ENCODE peak calls at places on chromosomes 3 and 15, in ten cellular contexts. G is testis, D is Peyer's patch, L is uterus, C is endothelial cell of umbilical vein, M is IMR-90, A is A549, I is ovary, U is sigmoid colon, Y is heart left ventricle. H is an unnamed sample.

GRCh38 chr3:194306771-194307640 is 44.1 kb downstream of the CPN2 start:
- DNase-seq in G (no peak), D (peak; percentile 57), L (no peak), C (no peak), M (no peak), A (no peak), I (no peak), U (peak; percentile 40), Y (no peak), H (no peak)

GRCh38 chr15:90780916-90781315 is 63.8 kb downstream of the BLM start:
- DNase-seq in G (no peak), D (no peak), L (no peak), C (no peak), M (no peak), A (no peak), I (no peak), U (no peak), Y (no peak), H (no peak)

GRCh38 chr3:100269410-100270217 is 8.8 kb downstream of the TBC1D23 start:
- DNase-seq in G (no peak), D (no peak), L (no peak), C (peak; percentile 34), M (peak; percentile 94), A (no peak), I (no peak), U (no peak), Y (no peak), H (no peak)

GRCh38 chr3:24303057-24303754 is 191.4 kb downstream of the THRB start:
- DNase-seq in G (no peak), D (no peak), L (no peak), C (no peak), M (no peak), A (no peak), I (no peak), U (no peak), Y (no peak), H (no peak)

GRCh38 chr3:53880396-53881345 is 1.3 kb downstream of the ACTR8 start:
- DNase-seq in G (no peak), D (no peak), L (no peak), C (no peak), M (peak; percentile 42), A (no peak), I (no peak), U (no peak), Y (no peak), H (no peak)

GRCh38 chr3:12884104-12884742 is 42.9 kb upstream of the RPL32 start:
- DNase-seq in G (peak; percentile 64), D (no peak), L (peak; percentile 58), C (no peak), M (peak; percentile 15), A (no peak), I (peak; percentile 54), U (peak; percentile 90), Y (no peak), H (no peak)

GRCh38 chr3:174767853-174768382 is 91.2 kb upstream of the NAALADL2 start:
- DNase-seq in G (no peak), D (no peak), L (no peak), C (peak; percentile 65), M (peak; percentile 56), A (no peak), I (no peak), U (no peak), Y (no peak), H (no peak)

GRCh38 chr15:88542342-88542733 is 4.1 kb downstream of the DET1 start:
- DNase-seq in G (no peak), D (no peak), L (peak; percentile 82), C (no peak), M (no peak), A (no peak), I (peak; percentile 36), U (peak; percentile 79), Y (no peak), H (no peak)

GRCh38 chr3:99332276-99332675 is 306.1 kb upstream of the COL8A1 start:
- DNase-seq in G (no peak), D (no peak), L (no peak), C (peak; percentile 37), M (no peak), A (no peak), I (no peak), U (no peak), Y (no peak), H (no peak)

GRCh38 chr3:142366434-142366833 is 81.4 kb downstream of the XRN1 start:
- DNase-seq in G (no peak), D (no peak), L (no peak), C (peak; percentile 12), M (no peak), A (peak; percentile 10), I (no peak), U (no peak), Y (no peak), H (no peak)

GRCh38 chr3:188979236-188979635 is 192.5 kb upstream of the TPRG1 start:
- DNase-seq in G (no peak), D (no peak), L (no peak), C (no peak), M (no peak), A (no peak), I (no peak), U (no peak), Y (no peak), H (no peak)

GRCh38 chr3:77468408-77469045 is 428.6 kb downstream of the ROBO2 start:
- DNase-seq in G (no peak), D (no peak), L (no peak), C (no peak), M (no peak), A (no peak), I (no peak), U (no peak), Y (no peak), H (no peak)

GRCh38 chr3:45078910-45079522 is 52.9 kb downstream of the CLEC3B start:
- DNase-seq in G (peak; percentile 42), D (peak; percentile 68), L (no peak), C (no peak), M (peak; percentile 52), A (no peak), I (no peak), U (no peak), Y (no peak), H (no peak)

GRCh38 chr3:112338021-112338726 is 5.2 kb downstream of the CD200 start:
- DNase-seq in G (no peak), D (no peak), L (no peak), C (no peak), M (no peak), A (no peak), I (no peak), U (no peak), Y (no peak), H (no peak)
- TF ChIP-seq POLR2A in G (no peak), D (no peak), L (no peak), C (no peak), M (no peak), A (no peak), I (no peak), U (no peak), Y (no peak), H (no peak)

GRCh38 chr3:148089171-148089570 is 608.5 kb upstream of the AGTR1 start:
- DNase-seq in G (no peak), D (no peak), L (no peak), C (no peak), M (no peak), A (no peak), I (no peak), U (no peak), Y (no peak), H (no peak)

GRCh38 chr3:148093758-148094157 is 603.9 kb upstream of the AGTR1 start:
- DNase-seq in G (no peak), D (no peak), L (no peak), C (no peak), M (no peak), A (no peak), I (no peak), U (no peak), Y (no peak), H (no peak)

GRCh38 chr3:148087601-148088371 is 609.9 kb upstream of the AGTR1 start:
- DNase-seq in G (no peak), D (no peak), L (no peak), C (no peak), M (no peak), A (no peak), I (no peak), U (no peak), Y (no peak), H (no peak)

GRCh38 chr3:148092624-148093194 is 605.0 kb upstream of the AGTR1 start:
- DNase-seq in G (no peak), D (no peak), L (no peak), C (no peak), M (no peak), A (no peak), I (no peak), U (no peak), Y (no peak), H (no peak)

DNA sequence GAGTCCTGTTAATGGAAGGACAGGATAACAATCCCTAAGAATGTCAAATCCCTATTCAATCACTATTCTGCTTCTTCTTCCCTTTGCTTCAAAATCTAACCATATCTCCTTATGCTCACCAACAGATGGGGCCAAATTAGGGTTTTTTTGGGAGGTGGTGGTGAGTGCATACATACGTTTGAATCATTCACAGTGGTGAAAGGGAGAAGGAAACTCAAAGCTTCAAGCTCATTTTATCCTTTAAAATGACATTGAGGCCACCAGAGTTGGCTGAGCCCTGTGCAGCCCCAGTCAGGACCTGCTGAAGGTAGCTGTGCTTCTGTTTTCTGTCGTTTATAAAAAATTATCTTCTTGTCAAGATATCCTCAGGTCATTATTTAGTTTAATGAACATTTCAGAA is 607.5 kb upstream of the AGTR1 start:
- DNase-seq in G (no peak), D (no peak), L (no peak), C (no peak), M (no peak), A (no peak), I (no peak), U (no peak), Y (no peak), H (no peak)
- TF ChIP-seq CTCF in G (no peak), D (no peak), L (no peak), C (no peak), M (no peak), A (no peak), I (no peak), U (no peak), Y (no peak), H (no peak)

DNA sequence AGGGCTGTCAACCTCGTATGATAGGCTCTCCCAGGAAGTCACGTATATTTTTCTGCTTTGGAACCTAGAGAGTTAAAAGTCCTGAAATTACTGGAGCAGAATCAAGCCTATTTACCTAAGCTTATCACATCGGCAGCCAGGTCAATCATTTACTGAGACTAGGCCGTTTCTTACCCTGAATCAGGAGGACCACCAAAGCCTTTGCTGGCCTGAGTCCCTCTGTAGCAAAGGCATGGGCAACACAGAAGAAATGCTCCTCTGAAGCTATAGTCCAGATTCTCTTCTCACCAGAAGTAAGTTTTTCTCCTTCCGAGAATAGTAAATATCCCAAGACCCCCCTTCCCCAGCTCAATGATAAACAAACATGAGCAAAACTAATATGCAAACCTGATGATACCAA is 125.9 kb upstream of the PHLDB2 start:
- DNase-seq in G (no peak), D (no peak), L (no peak), C (no peak), M (no peak), A (no peak), I (no peak), U (no peak), Y (no peak), H (no peak)
- TF ChIP-seq POLR2A in G (no peak), D (no peak), L (no peak), C (no peak), M (no peak), A (no peak), I (no peak), U (no peak), Y (no peak), H (no peak)

GRCh38 chr3:22308866-22309265 is 557.9 kb upstream of the ZNF385D start:
- DNase-seq in G (no peak), D (no peak), L (no peak), C (no peak), M (no peak), A (no peak), I (no peak), U (no peak), Y (no peak), H (no peak)

GRCh38 chr3:22306454-22306853 is 555.4 kb upstream of the ZNF385D start:
- DNase-seq in G (no peak), D (no peak), L (no peak), C (no peak), M (no peak), A (no peak), I (no peak), U (no peak), Y (no peak), H (no peak)
- TF ChIP-seq CTCF in G (no peak), D (no peak), L (no peak), C (no peak), M (no peak), A (no peak), I (no peak), U (no peak), Y (no peak), H (no peak)

H was measured in lower leg skin.